ENCODE peak calls at places on chromosome 13, in nine cellular contexts. E is hepatocyte, F is left ventricle myocardium inferior, I is A549, Z is fibroblast of lung, N is pancreas, L is ascending aorta, B is coronary artery, A is Peyer's patch. K is an unnamed sample.

GRCh38 chr13:40518481-40518882 is 148.0 kb downstream of the FOXO1 start:
- DNase-seq in E (no peak), F (no peak), I (no peak), Z (no peak), N (no peak), L (no peak), B (no peak), A (no peak), K (no peak)

GRCh38 chr13:25253702-25254101 is 33.6 kb downstream of the MTMR6 start:
- DNase-seq in E (no peak), F (no peak), I (peak), Z (no peak), N (no peak), L (no peak), B (no peak), A (no peak), K (no peak)

GRCh38 chr13:28451482-28452217 is 43.3 kb downstream of the FLT1 start:
- DNase-seq in E (no peak), F (no peak), I (no peak), Z (peak), N (no peak), L (no peak), B (no peak), A (no peak), K (no peak)

GRCh38 chr13:113916330-113916815 is 52.5 kb upstream of the GAS6 start:
- DNase-seq in E (no peak), F (no peak), I (peak), Z (peak), N (no peak), L (no peak), B (peak), A (no peak), K (no peak)

GRCh38 chr13:113936166-113936565 is 37.7 kb downstream of the C13orf46 start:
- DNase-seq in E (no peak), F (no peak), I (no peak), Z (no peak), N (no peak), L (no peak), B (no peak), A (no peak), K (no peak)

GRCh38 chr13:41985788-41986508 is 25.0 kb upstream of the VWA8 start:
- DNase-seq in E (no peak), F (no peak), I (peak), Z (peak), N (no peak), L (no peak), B (no peak), A (no peak), K (no peak)

GRCh38 chr13:113756441-113757097 is 2.5 kb upstream of the TMEM255B start:
- DNase-seq in E (no peak), F (no peak), I (no peak), Z (no peak), N (no peak), L (no peak), B (no peak), A (no peak), K (no peak)

GRCh38 chr13:41061914-41062837 is 867 bp downstream of the WBP4 start:
- DNase-seq in E (peak), F (no peak), I (no peak), Z (peak), N (no peak), L (no peak), B (no peak), A (no peak), K (no peak)

GRCh38 chr13:42626461-42626860 is 52.5 kb downstream of the TNFSF11 start:
- DNase-seq in E (no peak), F (no peak), I (no peak), Z (no peak), N (no peak), L (no peak), B (no peak), A (no peak), K (no peak)

GRCh38 chr13:37295046-37295445 is 189.6 kb upstream of the CSNK1A1L start:
- DNase-seq in E (no peak), F (peak), I (no peak), Z (no peak), N (no peak), L (no peak), B (no peak), A (no peak), K (no peak)

GRCh38 chr13:38483623-38484022 is 134.0 kb downstream of the UFM1 start:
- DNase-seq in E (no peak), F (no peak), I (no peak), Z (no peak), N (no peak), L (no peak), B (no peak), A (no peak), K (no peak)

GRCh38 chr13:114027046-114027760 is 53.3 kb upstream of the C13orf46 start:
- DNase-seq in E (no peak), F (peak), I (no peak), Z (peak), N (peak), L (no peak), B (no peak), A (no peak), K (no peak)

GRCh38 chr13:108200781-108201398 is 14.4 kb downstream of the LIG4 start:
- DNase-seq in E (no peak), F (no peak), I (no peak), Z (peak), N (no peak), L (no peak), B (no peak), A (no peak), K (no peak)

GRCh38 chr13:93289047-93289446 is 62.4 kb downstream of the GPC6 start:
- DNase-seq in E (no peak), F (no peak), I (no peak), Z (no peak), N (no peak), L (no peak), B (no peak), A (no peak), K (no peak)

GRCh38 chr13:106522898-106523525 is 12.4 kb downstream of the EFNB2 start:
- DNase-seq in E (no peak), F (no peak), I (no peak), Z (no peak), N (no peak), L (no peak), B (no peak), A (no peak), K (no peak)

GRCh38 chr13:63842102-63842501 is 2426.5 kb upstream of the PCDH20 start:
- DNase-seq in E (no peak), F (no peak), I (no peak), Z (no peak), N (peak), L (no peak), B (no peak), A (no peak), K (no peak)

GRCh38 chr13:103703246-103703645 is 637.0 kb upstream of the SLC10A2 start:
- DNase-seq in E (no peak), F (no peak), I (no peak), Z (no peak), N (no peak), L (no peak), B (no peak), A (no peak), K (no peak)

GRCh38 chr13:39913928-39914327 is 258.5 kb downstream of the COG6 start:
- DNase-seq in E (no peak), F (no peak), I (no peak), Z (peak), N (no peak), L (no peak), B (no peak), A (no peak), K (no peak)

GRCh38 chr13:28479005-28479404 is 15.9 kb downstream of the FLT1 start:
- DNase-seq in E (no peak), F (no peak), I (no peak), Z (no peak), N (no peak), L (no peak), B (no peak), A (no peak), K (no peak)

GRCh38 chr13:77298403-77298802 is 28.5 kb downstream of the MYCBP2 start:
- DNase-seq in E (no peak), F (no peak), I (no peak), Z (no peak), N (no peak), L (no peak), B (no peak), A (no peak), K (no peak)

GRCh38 chr13:113759525-113760137 is 605 bp downstream of the TMEM255B start:
- DNase-seq in E (no peak), F (no peak), I (no peak), Z (peak), N (peak), L (no peak), B (no peak), A (no peak), K (no peak)

DNA sequence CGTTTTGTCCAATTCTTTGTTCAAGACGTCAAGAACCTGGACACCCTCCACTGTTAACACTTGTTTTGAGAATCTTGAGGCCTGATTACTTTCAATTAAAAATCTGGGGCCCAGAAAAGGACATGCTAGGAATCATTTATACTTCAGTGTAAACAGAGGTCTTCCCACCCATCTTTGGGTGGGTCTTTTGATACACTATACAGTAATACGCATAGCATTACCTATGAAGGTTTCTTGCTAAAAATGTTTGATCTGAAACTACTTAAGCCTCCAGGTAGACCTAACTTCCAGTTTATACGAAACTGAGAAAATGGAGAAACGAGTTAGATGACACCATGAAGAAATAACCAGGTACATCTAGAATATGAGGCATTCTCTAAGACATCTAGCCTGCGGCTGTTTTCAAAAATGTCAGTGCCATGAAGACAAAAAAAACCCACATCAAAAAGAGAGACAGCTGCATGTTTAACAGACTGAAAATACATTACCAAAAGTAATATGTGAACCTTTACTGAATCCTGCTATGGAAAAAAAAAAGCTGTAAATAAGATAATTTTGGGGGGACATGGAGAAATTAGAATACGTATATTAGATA is 36.7 kb downstream of the TGDS start:
- DNase-seq in E (no peak), F (no peak), I (no peak), Z (no peak), N (no peak), L (no peak), B (no peak), A (no peak), K (no peak)
- H3K4me3 ChIP-seq in E (no peak), F (no peak), I (no peak), Z (no peak), N (no peak), L (no peak), B (no peak), A (no peak), K (no peak)

GRCh38 chr13:90800082-90800746 is 547.3 kb upstream of the MIR17HG start:
- DNase-seq in E (peak), F (peak), I (no peak), Z (peak), N (no peak), L (no peak), B (no peak), A (no peak), K (no peak)
- TF ChIP-seq CTCF in E (no peak), F (no peak), I (no peak), Z (no peak), N (no peak), L (no peak), B (no peak), A (no peak), K (no peak)

DNA sequence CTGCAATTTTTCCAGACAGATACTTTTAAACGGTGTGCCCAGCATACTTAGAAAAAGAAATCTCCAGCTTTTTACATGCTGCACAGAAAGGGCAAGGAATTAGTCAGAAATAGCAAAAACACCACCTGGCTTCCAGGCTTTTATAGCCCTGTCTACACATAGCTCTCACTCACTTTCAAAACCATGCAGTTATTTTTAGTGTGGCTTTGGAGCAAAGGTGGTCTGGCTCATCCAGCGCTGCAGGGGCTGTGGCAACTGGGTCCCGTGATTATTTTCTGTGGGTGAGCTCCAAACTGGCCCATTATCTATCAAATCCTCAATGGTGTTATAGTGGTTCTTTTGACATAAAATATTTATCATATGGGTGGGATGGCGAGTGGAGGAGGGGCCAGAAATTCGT is 57.0 kb downstream of the COL4A2 start:
- DNase-seq in E (no peak), F (no peak), I (no peak), Z (no peak), N (no peak), L (no peak), B (peak), A (no peak), K (no peak)
- H3K27ac ChIP-seq in E (no peak), F (peak), I (no peak), Z (no peak), N (no peak), L (peak), B (peak), A (no peak), K (no peak)

DNA sequence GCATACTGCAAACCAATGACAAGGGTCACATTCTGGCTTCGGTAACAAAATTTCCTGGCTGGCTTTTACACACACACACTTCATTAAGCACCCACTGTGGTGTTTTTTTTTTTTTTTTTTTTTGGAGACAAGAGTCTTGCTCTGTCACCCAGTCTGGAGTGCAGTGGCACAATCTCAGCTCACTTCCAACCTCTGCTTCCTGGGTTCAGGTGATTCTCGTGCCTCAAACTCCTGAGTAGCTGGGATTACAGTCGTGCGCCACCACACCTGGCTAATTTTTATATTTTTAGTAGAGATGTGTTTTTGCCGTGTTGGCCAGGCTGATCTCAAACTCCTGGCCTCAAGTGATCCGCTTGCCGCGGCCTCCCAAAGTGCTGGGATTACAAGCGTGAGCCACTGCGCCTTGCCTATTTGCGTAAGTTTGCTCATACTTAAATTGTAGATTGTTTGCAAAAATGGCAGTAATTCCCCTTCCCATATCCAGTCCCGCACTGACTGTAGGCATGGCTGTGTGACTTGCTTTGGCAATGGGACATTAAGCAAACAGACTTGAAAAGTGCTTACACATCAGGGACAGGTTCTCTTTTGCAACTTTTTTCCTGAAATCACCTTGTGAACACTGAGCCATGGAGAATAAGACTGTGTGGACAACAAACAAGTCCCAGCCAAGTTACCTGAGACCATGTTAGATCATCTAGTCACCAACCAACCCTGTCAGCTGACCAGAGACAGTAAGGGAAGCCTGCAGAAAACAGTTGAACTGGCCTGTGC is 42.1 kb upstream of the EBPL start:
- DNase-seq in E (peak), F (no peak), I (no peak), Z (no peak), N (no peak), L (no peak), B (no peak), A (no peak), K (no peak)
- H3K4me3 ChIP-seq in E (no peak), F (no peak), I (no peak), Z (no peak), N (no peak), L (no peak), B (no peak), A (no peak), K (no peak)

GRCh38 chr13:20506676-20507075 is 19.0 kb downstream of the CRYL1 start:
- DNase-seq in E (no peak), F (no peak), I (no peak), Z (no peak), N (no peak), L (no peak), B (no peak), A (no peak), K (no peak)

GRCh38 chr13:20514866-20515265 is 10.8 kb downstream of the CRYL1 start:
- DNase-seq in E (no peak), F (no peak), I (no peak), Z (no peak), N (no peak), L (no peak), B (no peak), A (no peak), K (no peak)

DNA sequence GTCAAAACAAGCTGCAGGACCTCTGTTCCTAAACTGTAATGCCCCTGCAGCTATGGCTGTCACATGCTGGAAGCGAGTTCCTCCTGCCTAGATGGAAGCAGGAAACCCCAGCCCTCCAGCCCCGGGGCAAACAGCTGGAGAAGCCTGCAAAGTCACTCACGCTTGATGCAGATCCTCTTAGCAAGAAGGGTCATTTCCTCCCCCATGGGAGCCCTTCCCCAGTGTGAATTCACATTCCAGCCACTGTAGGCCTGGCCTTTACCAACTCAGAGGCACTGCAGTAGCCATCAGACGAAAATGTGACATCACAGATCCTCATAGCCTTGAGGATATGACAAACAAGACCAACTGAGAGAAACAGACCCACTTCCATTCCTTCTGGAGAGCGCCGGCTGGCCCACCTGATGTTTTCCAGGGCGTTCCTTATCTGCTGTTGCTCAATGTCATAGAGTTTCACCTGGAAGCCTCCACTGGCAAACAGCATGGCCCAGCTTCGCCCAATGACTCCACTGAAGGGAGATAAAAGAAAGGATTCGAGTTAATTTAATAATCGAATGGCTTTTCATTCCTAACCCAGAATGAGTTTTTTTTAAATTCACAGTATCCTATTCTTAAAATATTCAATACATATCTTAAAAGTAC is 13.5 kb downstream of the CRYL1 start:
- DNase-seq in E (no peak), F (no peak), I (no peak), Z (no peak), N (no peak), L (no peak), B (no peak), A (no peak), K (no peak)
- TF ChIP-seq CTCF in E (no peak), F (no peak), I (no peak), Z (no peak), N (no peak), L (no peak), B (no peak), A (no peak), K (no peak)